ENCODE peak calls at places on chromosomes 2 and 18, in five cellular contexts. I is endothelial cell; K is brain microvascular endothelial cell; N is stimulated activated CD4-positive, alpha-beta T cell treated with anti-CD3 and anti-CD28 coated beads, Interleukin-1b, Interleukin-23, amount 100 ng/mL, for 1 hour; D is effector CD4-positive, alpha-beta T cell. E is an unnamed sample.

GRCh38 chr2:179107737-179108136 is 57.8 kb upstream of the CCDC141 start:
- DNase-seq in N (no peak), K (peak; percentile 14), I (no peak), D (no peak), E (no peak)

GRCh38 chr2:151106805-151107490 is 154.7 kb downstream of the RBM43 start:
- DNase-seq in K (no peak), I (no peak), N (no peak), D (no peak), E (no peak)

GRCh38 chr2:15762449-15762848 is 170.8 kb downstream of the DDX1 start:
- DNase-seq in I (no peak), N (no peak), D (no peak), K (no peak), E (no peak)

GRCh38 chr2:203809084-203809521 is 58.5 kb upstream of the CTLA4 start:
- DNase-seq in I (no peak), D (no peak), K (peak; percentile 64), N (no peak), E (no peak)

GRCh38 chr18:74440808-74441427 is 16.2 kb downstream of the DIPK1C start:
- DNase-seq in N (no peak), K (no peak), I (no peak), D (no peak), E (no peak)

GRCh38 chr2:3620834-3621233 is 25.9 kb downstream of the COLEC11 start:
- DNase-seq in N (no peak), K (peak; percentile 58), D (no peak), I (no peak), E (no peak)

GRCh38 chr2:203379156-203379555 is 51.0 kb downstream of the ABI2 start:
- DNase-seq in I (no peak), N (no peak), D (no peak), K (no peak), E (no peak)

GRCh38 chr2:20925265-20925889 is 102.5 kb upstream of the LDAH start:
- DNase-seq in K (no peak), I (peak; percentile 53), D (no peak), N (no peak), E (no peak)

GRCh38 chr2:47046271-47046670 is 108.8 kb downstream of the STPG4 start:
- DNase-seq in D (no peak), N (no peak), I (no peak), K (no peak), E (no peak)

GRCh38 chr2:101852824-101853223 is 138.9 kb upstream of the IL1R2 start:
- DNase-seq in D (no peak), N (no peak), I (no peak), K (no peak), E (no peak)

GRCh38 chr2:153476491-153477095 is 2.0 kb downstream of the RPRM start:
- DNase-seq in K (no peak), I (no peak), D (no peak), N (no peak), E (no peak)

GRCh38 chr2:134257965-134258683 is 4.3 kb downstream of the MGAT5 start:
- DNase-seq in I (no peak), N (no peak), D (no peak), K (no peak), E (no peak)

GRCh38 chr2:96116424-96116878 is at the start of gene ADRA2B:
- DNase-seq in K (no peak), N (peak; percentile 47), D (peak; percentile 66), I (peak; percentile 67), E (peak; percentile 70)

GRCh38 chr2:179695486-179695885 is 165.9 kb downstream of the ZNF385B start:
- DNase-seq in I (no peak), K (no peak), N (no peak), D (no peak), E (no peak)

GRCh38 chr2:237664151-237664550 is 36.8 kb downstream of the LRRFIP1 start:
- DNase-seq in N (no peak), K (no peak), I (no peak), D (no peak), E (no peak)

GRCh38 chr2:37583867-37584266 is 87.6 kb downstream of the CDC42EP3 start:
- DNase-seq in I (no peak), D (no peak), K (peak; percentile 63), N (no peak), E (no peak)

GRCh38 chr2:47504174-47504810 is 101.3 kb downstream of the MSH2 start:
- DNase-seq in K (no peak), I (no peak), D (no peak), N (no peak), E (no peak)

GRCh38 chr18:34626404-34627137 is 83.5 kb upstream of the DTNA start:
- DNase-seq in I (no peak), K (peak; percentile 40), D (no peak), N (no peak), E (no peak)

GRCh38 chr18:28778706-28779105 is 601.8 kb upstream of the CDH2 start:
- DNase-seq in N (no peak), K (no peak), D (no peak), I (no peak), E (no peak)

GRCh38 chr2:151410485-151410833 is 757 bp downstream of the RIF1 start:
- DNase-seq in N (no peak), K (peak; percentile 4), D (peak; percentile 35), I (peak; percentile 26), E (no peak)

GRCh38 chr2:9637330-9637729 is 6.5 kb upstream of the YWHAQ start:
- DNase-seq in I (no peak), N (no peak), D (no peak), K (peak; percentile 56), E (no peak)

GRCh38 chr2:17069564-17069963 is 403.9 kb upstream of the CYRIA start:
- DNase-seq in D (no peak), N (no peak), I (no peak), K (no peak), E (no peak)

GRCh38 chr2:109352898-109353689 is 224.1 kb downstream of the SH3RF3 start:
- DNase-seq in K (no peak), D (no peak), I (no peak), N (no peak), E (no peak)

GRCh38 chr18:62688743-62689317 is 26.5 kb upstream of the PHLPP1 start:
- DNase-seq in I (no peak), K (no peak), D (no peak), N (no peak), E (no peak)

GRCh38 chr2:134189009-134189717 is 64.7 kb upstream of the MGAT5 start:
- DNase-seq in K (no peak), N (no peak), D (no peak), I (no peak), E (no peak)

GRCh38 chr2:67877281-67877680 is 185.5 kb downstream of the C1D start:
- DNase-seq in D (no peak), N (no peak), K (no peak), I (no peak), E (no peak)

GRCh38 chr2:238998775-238999174 is 150.9 kb downstream of the TWIST2 start:
- DNase-seq in I (no peak), N (no peak), D (no peak), K (no peak), E (no peak)

GRCh38 chr18:76435321-76435989 is 59.6 kb downstream of the ZNF516 start:
- DNase-seq in K (no peak), I (no peak), D (no peak), N (no peak), E (no peak)

GRCh38 chr2:96538487-96539214 is 2.1 kb downstream of the ARID5A start:
- DNase-seq in I (peak; percentile 45), N (peak; percentile 76), D (peak; percentile 91), K (peak; percentile 47), E (peak; percentile 81)

GRCh38 chr2:170146784-170147183 is 31.2 kb upstream of the MYO3B start:
- DNase-seq in I (no peak), K (no peak), D (no peak), N (no peak), E (no peak)

GRCh38 chr2:126725580-126725979 is 69.6 kb downstream of the GYPC start:
- DNase-seq in N (no peak), I (no peak), K (no peak), D (no peak), E (no peak)

GRCh38 chr18:57915241-57915640 is 112.1 kb upstream of the ATP8B1 start:
- DNase-seq in I (no peak), N (no peak), K (no peak), D (no peak), E (no peak)

GRCh38 chr2:101396352-101396717 is 9.0 kb upstream of the CREG2 start:
- DNase-seq in K (peak; percentile 91), I (no peak), N (no peak), D (no peak), E (no peak)

GRCh38 chr2:38380397-38381130 is 3.5 kb upstream of the ATL2 start:
- DNase-seq in N (no peak), K (no peak), I (peak; percentile 7), D (no peak), E (no peak)

GRCh38 chr2:77939370-77939769 is 417.2 kb upstream of the LRRTM4 start:
- DNase-seq in K (no peak), D (no peak), N (no peak), I (no peak), E (no peak)

E was measured in stimulated activated CD8-positive, alpha-beta memory T cell treated with anti-CD3 and anti-CD28 coated beads, Interleukin-2, amount 100 ng/mL, for 1 hour.